ENCODE peak calls at places on chromosomes 3 and 15, in eight cellular contexts. F is T-helper 17 cell; Z is stimulated activated CD8-positive, alpha-beta memory T cell treated with anti-CD3 and anti-CD28 coated beads, Interleukin-12 subunit alpha, Interleukin-12 subunit beta, amount 100 ng/mL, for 4 hours; I is SJSA1; D is T-helper 9 cell; S is T-helper 2 cell; T is activated naive CD8-positive, alpha-beta T cell treated with anti-CD3 and anti-CD28 coated beads, Interleukin-2, amount 50 U/mL, for 16 hours; J is activated T-cell treated with anti-CD3 and anti-CD28 coated beads, Interleukin-2, amount 50 U/mL, for 72 hours. L is an unnamed sample.

GRCh38 chr3:141237701-141238521 is 6.3 kb downstream of the PXYLP1 start:
- DNase-seq in F (no peak), Z (no peak), I (no peak), D (no peak), S (no peak), T (no peak), J (peak), L (peak)

GRCh38 chr15:94494732-94495131 is 263.4 kb downstream of the MCTP2 start:
- DNase-seq in F (no peak), Z (no peak), I (no peak), D (no peak), S (no peak), T (no peak), J (no peak), L (no peak)

GRCh38 chr3:134797816-134798451 is 2.9 kb downstream of the EPHB1 start:
- DNase-seq in F (no peak), Z (no peak), I (no peak), D (no peak), S (no peak), T (no peak), J (no peak), L (no peak)

GRCh38 chr3:70963412-70963811 is 620.1 kb downstream of the FOXP1 start:
- DNase-seq in F (no peak), Z (no peak), I (no peak), D (no peak), S (no peak), T (no peak), J (no peak), L (no peak)

GRCh38 chr15:43920815-43921214 is 94.0 kb downstream of the WDR76 start:
- DNase-seq in F (no peak), Z (no peak), I (no peak), D (no peak), S (no peak), T (no peak), J (no peak), L (no peak)

GRCh38 chr15:77869021-77869895 is 208.3 kb downstream of the TBC1D2B start:
- DNase-seq in F (no peak), Z (no peak), I (no peak), D (no peak), S (no peak), T (no peak), J (no peak), L (no peak)

GRCh38 chr3:196666001-196666867 is 26.7 kb downstream of the NRROS start:
- DNase-seq in F (no peak), Z (no peak), I (peak), D (no peak), S (no peak), T (no peak), J (no peak), L (peak)

GRCh38 chr3:114393367-114394072 is 99.7 kb downstream of the TIGIT start:
- DNase-seq in F (no peak), Z (no peak), I (no peak), D (no peak), S (no peak), T (no peak), J (no peak), L (no peak)

GRCh38 chr3:104437131-104437750 is 929.5 kb upstream of the ALCAM start:
- DNase-seq in F (no peak), Z (no peak), I (no peak), D (no peak), S (no peak), T (no peak), J (no peak), L (no peak)

GRCh38 chr3:39260957-39261356 is 18.9 kb downstream of the CX3CR1 start:
- DNase-seq in F (peak), Z (no peak), I (peak), D (peak), S (no peak), T (no peak), J (peak), L (no peak)

GRCh38 chr15:69037977-69038376 is 23.5 kb downstream of the NOX5 start:
- DNase-seq in F (no peak), Z (no peak), I (no peak), D (no peak), S (no peak), T (no peak), J (no peak), L (no peak)

GRCh38 chr15:76245072-76245610 is 66.1 kb downstream of the ETFA start:
- DNase-seq in F (no peak), Z (no peak), I (no peak), D (no peak), S (no peak), T (no peak), J (no peak), L (no peak)

GRCh38 chr3:131361464-131362421 is 19.8 kb upstream of the NUDT16 start:
- DNase-seq in F (no peak), Z (no peak), I (no peak), D (no peak), S (no peak), T (no peak), J (peak), L (no peak)

GRCh38 chr3:17730318-17730967 is 12.0 kb downstream of the TBC1D5 start:
- DNase-seq in F (no peak), Z (no peak), I (peak), D (no peak), S (no peak), T (no peak), J (no peak), L (peak)

GRCh38 chr3:57675530-57675929 is 17.3 kb downstream of the DENND6A start:
- DNase-seq in F (no peak), Z (no peak), I (no peak), D (no peak), S (no peak), T (no peak), J (no peak), L (no peak)

GRCh38 chr3:114307841-114308228 is 14.0 kb downstream of the TIGIT start:
- DNase-seq in F (no peak), Z (no peak), I (no peak), D (no peak), S (no peak), T (no peak), J (no peak), L (no peak)

GRCh38 chr15:95129589-95129988 is 898.2 kb downstream of the MCTP2 start:
- DNase-seq in F (no peak), Z (no peak), I (no peak), D (no peak), S (no peak), T (no peak), J (no peak), L (no peak)

GRCh38 chr15:47027322-47027946 is 689.9 kb upstream of the SEMA6D start:
- DNase-seq in F (no peak), Z (no peak), I (no peak), D (no peak), S (no peak), T (no peak), J (no peak), L (no peak)

GRCh38 chr15:78654272-78654671 is 13.3 kb upstream of the CHRNB4 start:
- DNase-seq in F (no peak), Z (no peak), I (no peak), D (no peak), S (no peak), T (no peak), J (no peak), L (no peak)

GRCh38 chr3:174442317-174442682 is 416.8 kb upstream of the NAALADL2 start:
- DNase-seq in F (no peak), Z (no peak), I (no peak), D (no peak), S (no peak), T (no peak), J (no peak), L (no peak)

GRCh38 chr3:159200176-159200575 is 398.3 kb downstream of the MFSD1 start:
- DNase-seq in F (no peak), Z (no peak), I (no peak), D (no peak), S (no peak), T (no peak), J (no peak), L (no peak)

GRCh38 chr3:143150979-143151726 is 31.6 kb downstream of the CHST2 start:
- DNase-seq in F (no peak), Z (no peak), I (no peak), D (no peak), S (no peak), T (no peak), J (no peak), L (no peak)

GRCh38 chr15:38112406-38112805 is 140.2 kb upstream of the SPRED1 start:
- DNase-seq in F (no peak), Z (no peak), I (no peak), D (no peak), S (no peak), T (no peak), J (no peak), L (no peak)

GRCh38 chr3:107240183-107241091 is 136.8 kb upstream of the CCDC54 start:
- DNase-seq in F (peak), Z (peak), I (peak), D (peak), S (peak), T (peak), J (peak), L (no peak)

GRCh38 chr3:105353485-105354161 is 13.1 kb upstream of the ALCAM start:
- DNase-seq in F (no peak), Z (no peak), I (no peak), D (no peak), S (no peak), T (no peak), J (no peak), L (no peak)

GRCh38 chr3:129182390-129183180 is 1.1 kb downstream of the CNBP start:
- DNase-seq in F (no peak), Z (no peak), I (no peak), D (no peak), S (no peak), T (no peak), J (no peak), L (no peak)

GRCh38 chr15:85407421-85408269 is 27.2 kb downstream of the AKAP13 start:
- DNase-seq in F (no peak), Z (no peak), I (peak), D (no peak), S (no peak), T (no peak), J (peak), L (no peak)

GRCh38 chr3:13484861-13485590 is 4.9 kb downstream of the HDAC11 start:
- DNase-seq in F (no peak), Z (no peak), I (no peak), D (no peak), S (no peak), T (no peak), J (no peak), L (no peak)

GRCh38 chr3:138327831-138328230 is 1.8 kb downstream of the NME9 start:
- DNase-seq in F (no peak), Z (no peak), I (no peak), D (no peak), S (no peak), T (no peak), J (no peak), L (no peak)

GRCh38 chr15:26781816-26782215 is 8.9 kb upstream of the GABRB3 start:
- DNase-seq in F (no peak), Z (no peak), I (no peak), D (no peak), S (no peak), T (no peak), J (no peak), L (no peak)

GRCh38 chr3:32203854-32204253 is 34.6 kb upstream of the CMTM8 start:
- DNase-seq in F (no peak), Z (no peak), I (no peak), D (no peak), S (no peak), T (no peak), J (no peak), L (no peak)

GRCh38 chr3:171833775-171834460 is 9.2 kb upstream of the TMEM212 start:
- DNase-seq in F (no peak), Z (no peak), I (no peak), D (no peak), S (no peak), T (no peak), J (no peak), L (peak)

GRCh38 chr15:38885477-38885952 is 320.9 kb upstream of the RASGRP1 start:
- DNase-seq in F (no peak), Z (no peak), I (no peak), D (no peak), S (no peak), T (no peak), J (no peak), L (no peak)

GRCh38 chr3:15629860-15630597 is 28.5 kb downstream of the BTD start:
- DNase-seq in F (peak), Z (peak), I (peak), D (peak), S (no peak), T (peak), J (peak), L (no peak)

GRCh38 chr3:8937064-8938020 is 25.9 kb downstream of the RAD18 start:
- DNase-seq in F (no peak), Z (no peak), I (no peak), D (no peak), S (no peak), T (no peak), J (no peak), L (no peak)

L was measured in NCI-H2081 treated with DMSO at 0.1 percent for 48 hours.